ENCODE peak calls at places on chromosomes 7 and 10, in seven cellular contexts. W is K562, K is GM12878, J is HCT116, P is SK-N-SH, N is HepG2, U is H1. S is an unnamed sample.

GRCh38 chr7:101206665-101207042 is 5.8 kb upstream of the MOGAT3 start:
- DNase-seq in W (no peak), K (no peak), J (no peak), P (no peak), N (no peak), U (no peak), S (no peak)

GRCh38 chr7:128176696-128177095 is 64.4 kb upstream of the LEP start:
- DNase-seq in W (no peak), K (no peak), J (no peak), P (no peak), N (no peak), U (no peak), S (no peak)

GRCh38 chr7:33921216-33921938 is 16.0 kb downstream of the BMPER start:
- DNase-seq in W (no peak), K (no peak), J (no peak), P (no peak), N (no peak), U (no peak), S (no peak)

GRCh38 chr10:110209926-110210662 is 2.7 kb downstream of the MXI1 start:
- DNase-seq in W (peak; percentile 44), K (no peak), J (no peak), P (peak; percentile 82), N (no peak), U (no peak), S (peak; percentile 28)

GRCh38 chr7:46756256-46756655 is 825.7 kb downstream of the TNS3 start:
- DNase-seq in W (no peak), K (no peak), J (no peak), P (no peak), N (no peak), U (no peak), S (no peak)

GRCh38 chr7:134448359-134449229 is 10.3 kb downstream of the AKR1B1 start:
- DNase-seq in W (peak; percentile 87), K (no peak), J (peak; percentile 21), P (no peak), N (no peak), U (no peak), S (peak; percentile 26)

GRCh38 chr10:128463991-128464755 is 337.9 kb upstream of the MKI67 start:
- DNase-seq in W (no peak), K (peak; percentile 4), J (peak; percentile 48), P (no peak), N (peak; percentile 51), U (no peak), S (no peak)

GRCh38 chr7:129762387-129762969 is 151.0 kb downstream of the NRF1 start:
- DNase-seq in W (no peak), K (no peak), J (no peak), P (no peak), N (no peak), U (no peak), S (no peak)

GRCh38 chr10:49297818-49298665 is 928 bp upstream of the C10orf71 start:
- DNase-seq in W (peak; percentile 51), K (no peak), J (no peak), P (no peak), N (no peak), U (no peak), S (no peak)

GRCh38 chr10:47043928-47044544 is 132.8 kb downstream of the PTPN20 start:
- DNase-seq in W (no peak), K (no peak), J (no peak), P (no peak), N (no peak), U (no peak), S (no peak)

GRCh38 chr7:103343758-103344452 is 662 bp downstream of the DNAJC2 start:
- DNase-seq in W (peak; percentile 55), K (no peak), J (no peak), P (peak; percentile 19), N (peak; percentile 29), U (no peak), S (no peak)

GRCh38 chr7:97342512-97342911 is 225.0 kb downstream of the SDHAF3 start:
- DNase-seq in W (no peak), K (no peak), J (no peak), P (no peak), N (no peak), U (no peak), S (no peak)

DNA sequence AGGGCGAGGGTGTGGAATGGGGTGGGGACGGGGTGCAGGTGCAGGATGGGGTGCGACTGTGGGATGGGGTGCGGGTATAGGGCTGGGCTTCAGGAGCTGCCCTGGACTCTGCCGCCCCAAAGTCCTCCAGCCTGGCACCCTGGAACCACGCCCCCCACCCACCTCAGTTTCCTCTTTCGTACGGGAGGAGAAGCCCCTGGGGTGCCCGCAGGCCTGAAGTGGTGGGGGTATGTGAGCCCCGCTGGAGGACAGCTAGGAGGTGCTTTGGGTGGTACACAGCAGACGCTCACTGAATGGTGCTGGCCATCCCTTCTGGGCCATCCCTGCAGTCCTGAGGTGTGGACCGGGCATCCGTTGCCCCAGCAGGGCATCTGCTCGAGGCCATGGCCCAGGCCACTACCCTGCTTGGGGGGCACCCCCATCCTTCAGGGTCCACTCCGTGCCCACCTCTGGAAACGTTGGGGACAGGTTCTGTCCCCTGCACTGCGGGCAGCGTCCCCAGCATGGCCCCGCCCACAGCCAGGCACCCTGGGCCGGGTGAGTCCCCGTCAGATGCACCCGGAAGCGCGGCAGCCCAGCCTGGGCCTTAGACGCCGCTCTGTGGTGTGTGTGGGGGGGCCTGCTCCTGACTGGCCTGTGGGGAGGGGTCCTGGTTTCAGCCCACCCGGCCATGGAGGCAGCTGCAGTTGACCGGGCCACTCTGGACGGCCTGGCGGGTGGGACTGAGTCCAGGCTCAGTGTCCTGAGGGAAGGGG is 41.6 kb downstream of the UNCX start:
- DNase-seq in W (no peak), K (no peak), J (no peak), P (no peak), N (no peak), U (no peak), S (no peak)
- TF ChIP-seq JUND in W (no peak), K (no peak), J (no peak), P (no peak), N (no peak), U (no peak), S (no peak)

GRCh38 chr10:107476408-107476807 is 311.9 kb upstream of the SORCS1 start:
- DNase-seq in W (no peak), K (no peak), J (no peak), P (no peak), N (no peak), U (no peak), S (no peak)
- TF ChIP-seq JUND in W (no peak), K (no peak), J (no peak), P (no peak), N (no peak), U (no peak), S (no peak)

GRCh38 chr7:8060241-8060640 is 91.6 kb downstream of the GLCCI1 start:
- DNase-seq in W (no peak), K (no peak), J (no peak), P (no peak), N (no peak), U (no peak), S (no peak)

GRCh38 chr7:8058322-8058721 is 89.7 kb downstream of the GLCCI1 start:
- DNase-seq in W (no peak), K (no peak), J (no peak), P (peak; percentile 54), N (no peak), U (no peak), S (no peak)

GRCh38 chr7:8057566-8057965 is 89.0 kb downstream of the GLCCI1 start:
- DNase-seq in W (no peak), K (no peak), J (no peak), P (no peak), N (no peak), U (no peak), S (no peak)

GRCh38 chr7:8056431-8056830 is 87.8 kb downstream of the GLCCI1 start:
- DNase-seq in W (no peak), K (no peak), J (no peak), P (no peak), N (no peak), U (no peak), S (no peak)

DNA sequence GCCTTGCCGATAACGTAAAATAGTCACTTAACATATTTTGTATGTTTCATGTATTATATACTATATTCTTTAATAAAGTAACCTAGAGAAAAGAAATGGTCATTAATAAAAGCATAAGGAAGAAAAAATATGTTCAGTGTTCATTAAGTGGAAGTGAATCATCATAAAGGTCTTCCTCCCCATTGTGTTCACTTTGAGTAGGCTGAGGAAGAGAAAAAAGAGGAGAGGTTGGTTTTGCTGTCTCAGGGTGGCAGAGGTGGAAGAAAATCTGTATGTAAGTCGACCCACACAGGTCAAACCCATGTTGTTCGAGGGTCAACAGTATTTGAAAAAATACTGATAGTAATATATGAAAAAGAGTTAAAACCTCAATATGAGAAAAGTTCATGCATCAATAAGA is 90.3 kb downstream of the GLCCI1 start:
- DNase-seq in W (no peak), K (no peak), J (no peak), P (no peak), N (no peak), U (no peak), S (no peak)
- TF ChIP-seq JUND in W (no peak), K (no peak), J (no peak), P (no peak), N (no peak), U (no peak), S (no peak)

GRCh38 chr7:6419310-6419773 is 28.4 kb downstream of the DAGLB start:
- DNase-seq in W (no peak), K (no peak), J (no peak), P (no peak), N (no peak), U (no peak), S (no peak)
- TF ChIP-seq JUND in W (no peak), K (no peak), J (no peak), P (no peak), N (no peak), U (no peak), S (no peak)

DNA sequence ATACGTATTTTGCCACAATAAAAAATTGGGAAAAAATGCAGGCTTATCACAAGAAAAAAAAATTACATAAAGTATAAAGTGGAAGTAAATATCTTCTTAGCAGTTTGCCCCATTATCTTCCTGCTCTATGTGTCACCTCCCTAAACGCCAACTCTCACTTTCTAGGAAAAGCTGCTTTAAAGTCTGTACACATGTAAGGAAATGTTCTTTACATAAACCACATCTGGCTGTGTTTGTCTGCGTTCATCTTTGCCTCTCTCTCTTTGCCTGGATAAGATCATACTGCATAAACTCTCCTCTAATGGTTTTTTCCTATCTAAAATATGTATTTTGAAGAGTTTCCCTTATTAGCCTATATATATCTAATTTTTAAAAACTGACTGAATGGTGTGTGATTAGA is 23.0 kb upstream of the UMAD1 start:
- DNase-seq in W (peak; percentile 18), K (no peak), J (no peak), P (no peak), N (no peak), U (no peak), S (no peak)
- TF ChIP-seq JUND in W (no peak), K (no peak), J (no peak), P (no peak), N (no peak), U (no peak), S (no peak)